ENCODE peak calls at places on chromosomes 2 and 18, in four cellular contexts. E is uterus, Z is psoas muscle, S is adipocyte. T is an unnamed sample.
A peak's percentile ranks its signal among the peaks of the same experiment; 100 is the strongest.

GRCh38 chr18:78982186-78982585 is 2.6 kb downstream of the SALL3 start:
- DNase-seq in Z (no peak), S (peak; percentile 1), E (no peak), T (no peak)

GRCh38 chr2:8457092-8457481 is 224.8 kb upstream of the ID2 start:
- DNase-seq in S (no peak), E (no peak), Z (no peak), T (peak; percentile 85)

GRCh38 chr2:83368916-83369315 is 1090.2 kb downstream of the SUCLG1 start:
- DNase-seq in E (no peak), S (peak; percentile 74), Z (no peak), T (no peak)

GRCh38 chr2:169775765-169776482 is 22.7 kb upstream of the SSB start:
- DNase-seq in Z (no peak), E (no peak), S (peak; percentile 64), T (no peak)

GRCh38 chr2:227818569-227819397 is 5.1 kb downstream of the CCL20 start:
- DNase-seq in Z (peak; percentile 61), S (no peak), E (peak; percentile 18), T (peak; percentile 72)

GRCh38 chr18:50297621-50298442 is 10.3 kb upstream of the CXXC1 start:
- DNase-seq in Z (peak; percentile 68), S (peak; percentile 76), E (peak; percentile 57), T (peak; percentile 92)

GRCh38 chr2:196961889-196962288 is 35.4 kb upstream of the PGAP1 start:
- DNase-seq in Z (no peak), E (no peak), S (no peak), T (no peak)

GRCh38 chr2:193869564-193869963 is 1674.8 kb upstream of the TMEFF2 start:
- DNase-seq in E (no peak), Z (no peak), S (no peak), T (no peak)

GRCh38 chr18:58222439-58223125 is 178.6 kb downstream of the NEDD4L start:
- DNase-seq in S (peak; percentile 53), E (no peak), Z (no peak), T (no peak)

GRCh38 chr18:50644807-50645206 is 84.9 kb downstream of the MAPK4 start:
- DNase-seq in Z (no peak), S (no peak), E (no peak), T (no peak)

GRCh38 chr2:95300391-95300938 is 3.3 kb downstream of the KCNIP3 start:
- DNase-seq in Z (no peak), S (no peak), E (no peak), T (no peak)

GRCh38 chr2:168694173-168694572 is 108.3 kb upstream of the NOSTRIN start:
- DNase-seq in Z (no peak), E (no peak), S (no peak), T (no peak)

GRCh38 chr2:239540174-239540573 is 139.4 kb upstream of the HDAC4 start:
- DNase-seq in E (no peak), S (no peak), Z (no peak), T (no peak)

GRCh38 chr2:45588158-45588829 is 22.8 kb downstream of the SRBD1 start:
- DNase-seq in E (no peak), S (no peak), Z (no peak), T (no peak)

GRCh38 chr2:29106241-29106640 is 9.0 kb upstream of the CLIP4 start:
- DNase-seq in E (no peak), Z (no peak), S (no peak), T (no peak)

GRCh38 chr2:98492441-98492840 is 47.8 kb downstream of the INPP4A start:
- DNase-seq in E (no peak), S (no peak), Z (no peak), T (no peak)

GRCh38 chr2:22011048-22011447 is 887.3 kb downstream of the TDRD15 start:
- DNase-seq in S (no peak), Z (no peak), E (no peak), T (no peak)

GRCh38 chr2:78778756-78779510 is 246.6 kb upstream of the REG3G start:
- DNase-seq in S (no peak), E (no peak), Z (no peak), T (no peak)

GRCh38 chr2:9673914-9674481 is 43.2 kb upstream of the YWHAQ start:
- DNase-seq in S (no peak), E (no peak), Z (no peak), T (no peak)

GRCh38 chr2:46379213-46380037 is 82.2 kb downstream of the EPAS1 start:
- DNase-seq in E (peak; percentile 10), Z (no peak), S (peak; percentile 57), T (no peak)

GRCh38 chr2:134721596-134721995 is 2.8 kb upstream of the TMEM163 start:
- DNase-seq in Z (no peak), S (no peak), E (no peak), T (no peak)

GRCh38 chr2:73214120-73215035 is at the start of gene SMYD5:
- DNase-seq in S (peak; percentile 89), E (peak; percentile 83), Z (peak; percentile 89), T (peak; percentile 93)

GRCh38 chr2:74384051-74384450 is 3.9 kb upstream of the DCTN1 start:
- DNase-seq in Z (no peak), E (no peak), S (no peak), T (no peak)

GRCh38 chr2:96507957-96508520 is 2.9 kb upstream of the NEURL3 start:
- DNase-seq in E (peak; percentile 62), S (peak; percentile 77), Z (peak; percentile 78), T (peak; percentile 68)

GRCh38 chr2:226079677-226080076 is 680.2 kb downstream of the NYAP2 start:
- DNase-seq in S (peak; percentile 46), Z (no peak), E (peak; percentile 28), T (no peak)

DNA sequence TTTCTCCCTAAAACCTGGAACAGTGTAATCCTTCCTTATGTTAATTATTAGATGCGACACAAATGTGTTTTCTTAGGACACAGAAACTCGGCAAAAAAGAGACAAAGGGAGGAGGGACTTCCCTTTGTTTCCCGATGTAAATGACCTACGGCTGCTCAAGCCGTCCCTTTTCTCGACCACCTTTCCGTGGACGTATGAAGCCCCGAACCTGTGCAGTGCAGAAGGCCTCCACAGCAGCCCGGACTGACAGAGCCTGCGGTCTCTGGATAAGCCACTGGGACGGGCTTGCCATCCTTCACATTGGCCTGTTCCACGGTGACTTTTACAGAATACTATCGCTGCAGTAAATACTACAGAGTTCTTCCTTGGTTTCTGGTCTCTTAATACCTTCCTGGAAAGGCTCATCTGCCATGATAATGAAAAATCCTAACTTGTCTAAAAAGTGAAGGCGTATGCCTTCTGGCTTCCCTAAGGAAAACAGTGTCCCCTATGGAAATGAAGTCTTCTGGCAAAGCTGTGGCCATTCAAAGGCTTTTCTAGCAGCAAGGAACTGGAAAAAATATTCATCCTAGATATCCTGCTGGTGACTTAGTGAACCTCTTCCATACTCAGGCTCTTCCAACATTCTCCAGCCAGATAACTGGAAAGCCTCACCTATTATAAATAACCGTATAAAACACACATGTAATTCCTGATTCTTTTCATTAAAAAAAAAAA is 84.9 kb downstream of the RBMS1 start:
- DNase-seq in S (no peak), Z (no peak), E (no peak), T (no peak)
- H3K4me3 ChIP-seq in S (peak overlapping the region; percentile 75), Z (peak overlapping the region; percentile 94), E (peak overlapping the region; percentile 98), T (peak overlapping the region; percentile 90)

GRCh38 chr18:54205951-54206350 is 18.5 kb downstream of the MBD2 start:
- DNase-seq in E (no peak), S (peak; percentile 29), Z (no peak), T (no peak)
- H3K4me3 ChIP-seq in E (no peak overlapping the region), S (peak overlapping the region; percentile 5), Z (no peak overlapping the region), T (no peak overlapping the region)

DNA sequence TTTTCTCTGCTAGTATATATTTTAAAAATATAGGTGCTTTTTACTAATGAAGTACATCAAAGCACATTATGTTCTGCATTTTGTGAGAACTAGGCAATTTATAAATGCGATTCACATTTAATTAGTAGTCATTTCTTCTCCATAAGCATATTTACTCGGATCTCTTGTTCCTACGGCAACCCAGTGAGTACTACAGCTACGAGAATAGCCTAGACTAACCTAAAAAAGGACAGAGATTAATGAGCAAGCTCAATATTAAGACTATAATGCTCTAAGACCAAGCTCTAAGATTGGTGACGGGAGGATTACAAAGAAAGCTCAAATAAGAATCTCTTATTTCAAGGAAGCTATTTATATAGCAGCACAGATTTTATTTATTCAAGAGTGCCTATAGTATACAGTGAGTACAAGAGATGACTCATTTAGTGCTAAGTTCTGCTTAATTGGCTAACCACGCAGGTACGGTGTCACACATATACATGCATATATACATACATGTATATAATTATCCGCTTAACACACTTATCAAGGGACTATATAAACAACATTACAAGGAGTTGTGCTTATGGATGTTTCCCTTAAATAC is 364.7 kb downstream of the GPD2 start:
- DNase-seq in Z (no peak), E (no peak), S (no peak), T (no peak)
- H3K4me3 ChIP-seq in Z (peak overlapping the region; percentile 57), E (no peak overlapping the region), S (no peak overlapping the region), T (no peak overlapping the region)

DNA sequence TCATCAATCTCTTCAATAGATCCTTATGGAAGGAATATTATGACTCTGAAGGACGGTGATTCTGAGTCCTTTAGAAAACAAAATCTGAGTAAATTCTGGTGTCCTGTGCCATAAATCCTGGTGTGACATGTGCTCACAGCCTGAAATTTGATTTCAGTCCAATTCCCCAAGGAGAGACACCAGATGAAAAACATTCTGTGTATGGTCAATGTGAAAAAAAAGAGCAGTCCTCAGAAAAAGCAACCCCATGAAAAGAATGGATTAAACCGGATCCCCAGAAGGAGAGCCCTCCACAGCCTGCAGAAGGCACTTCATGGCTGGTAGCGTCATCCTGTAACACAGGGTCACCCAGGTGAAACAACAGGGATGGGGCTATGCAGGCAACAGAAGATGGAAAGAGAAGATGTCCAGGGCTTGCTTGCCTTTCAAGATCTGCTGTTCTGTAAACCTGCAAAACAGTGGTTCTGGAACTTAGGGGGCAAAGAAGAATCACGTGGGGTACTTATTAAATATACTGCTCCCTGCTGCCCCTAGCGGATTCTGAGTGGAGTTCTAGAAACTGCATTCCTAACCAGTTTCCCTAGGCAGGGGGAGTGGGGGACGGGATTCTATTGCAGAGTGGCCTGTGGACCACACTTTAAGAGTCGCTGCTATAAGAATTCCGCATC is 118.8 kb upstream of the ARL5A start:
- DNase-seq in Z (peak; percentile 13), S (peak; percentile 63), E (peak; percentile 18), T (no peak)
- H3K4me3 ChIP-seq in Z (peak overlapping the region; percentile 47), S (peak overlapping the region; percentile 67), E (peak overlapping the region; percentile 24), T (peak overlapping the region; percentile 3)

GRCh38 chr2:229955663-229956062 is 33.4 kb downstream of the FBXO36 start:
- DNase-seq in S (no peak), E (no peak), Z (no peak), T (no peak)
- H3K4me3 ChIP-seq in S (no peak overlapping the region), E (no peak overlapping the region), Z (no peak overlapping the region), T (no peak overlapping the region)

GRCh38 chr2:174138161-174138560 is 110.2 kb downstream of the OLA1 start:
- DNase-seq in S (no peak), E (no peak), Z (no peak), T (no peak)
- H3K4me3 ChIP-seq in S (no peak overlapping the region), E (no peak overlapping the region), Z (no peak overlapping the region), T (no peak overlapping the region)

GRCh38 chr2:120503206-120503792 is 157.4 kb downstream of the INHBB start:
- DNase-seq in E (no peak), Z (no peak), S (no peak), T (no peak)
- H3K4me3 ChIP-seq in E (no peak overlapping the region), Z (no peak overlapping the region), S (no peak overlapping the region), T (no peak overlapping the region)

DNA sequence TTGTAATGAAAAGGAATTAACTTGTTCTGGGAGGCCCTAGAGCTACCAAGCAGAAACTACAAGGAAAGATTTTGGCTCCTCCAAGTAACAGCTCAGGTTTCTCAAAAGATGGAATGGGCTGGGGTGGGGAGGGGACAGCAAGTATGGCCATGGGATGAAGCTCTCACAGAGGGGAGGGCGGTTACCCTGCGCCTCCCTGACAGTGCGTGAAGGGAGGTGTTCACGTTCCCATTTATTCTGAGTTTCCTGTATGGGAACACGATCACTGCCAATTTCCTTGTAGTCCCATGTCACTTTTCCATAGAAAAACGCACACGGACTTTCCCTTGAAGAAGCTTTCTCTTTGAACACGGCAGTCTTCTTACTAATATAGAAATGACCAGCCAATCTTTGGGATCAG is 17.0 kb downstream of the CDC42EP3 start:
- DNase-seq in Z (no peak), E (no peak), S (no peak), T (no peak)
- H3K4me3 ChIP-seq in Z (peak overlapping the region; percentile 50), E (no peak overlapping the region), S (no peak overlapping the region), T (no peak overlapping the region)